ENCODE peak calls at places on chromosomes 3 and 15, in four cellular contexts. F is IMR-90, C is H9, H is H1. O is an unnamed sample.

GRCh38 chr3:130480736-130481135 is 36.2 kb upstream of the COL6A6 start:
- DNase-seq in F (peak; percentile 28), C (peak; percentile 61), H (peak; percentile 33), O (peak; percentile 92)

GRCh38 chr15:88745696-88746095 is 57.5 kb upstream of the ACAN start:
- DNase-seq in F (peak; percentile 75), C (no peak), H (no peak), O (no peak)

GRCh38 chr3:43346990-43347749 is 60.8 kb downstream of the SNRK start:
- DNase-seq in F (peak; percentile 21), C (no peak), H (no peak), O (no peak)

GRCh38 chr3:47003461-47004368 is 24.2 kb downstream of the NBEAL2 start:
- DNase-seq in F (no peak), C (no peak), H (no peak), O (no peak)

GRCh38 chr3:119206611-119207511 is 33.5 kb downstream of the UPK1B start:
- DNase-seq in F (no peak), C (peak; percentile 46), H (no peak), O (peak; percentile 94)

GRCh38 chr3:65342084-65342683 is 654.4 kb upstream of the ADAMTS9 start:
- DNase-seq in F (peak; percentile 55), C (peak; percentile 81), H (peak; percentile 59), O (peak; percentile 83)

GRCh38 chr3:126320517-126321293 is 36.5 kb downstream of the KLF15 start:
- DNase-seq in F (no peak), C (peak; percentile 21), H (no peak), O (no peak)

GRCh38 chr15:99447497-99448371 is 118.0 kb upstream of the MEF2A start:
- DNase-seq in F (no peak), C (peak; percentile 81), H (no peak), O (peak; percentile 40)

GRCh38 chr15:52361975-52362494 is 66.4 kb upstream of the MYO5C start:
- DNase-seq in F (no peak), C (no peak), H (no peak), O (no peak)

GRCh38 chr3:73448761-73449290 is 175.9 kb downstream of the PDZRN3 start:
- DNase-seq in F (no peak), C (no peak), H (no peak), O (no peak)
- H3K27ac ChIP-seq in F (no peak overlapping the region), C (no peak overlapping the region), H (no peak overlapping the region), O (no peak overlapping the region)

GRCh38 chr15:74809951-74810350 is 2.7 kb upstream of the LMAN1L start:
- DNase-seq in F (peak; percentile 40), C (no peak), H (no peak), O (no peak)

GRCh38 chr15:74807302-74807701 is 5.3 kb upstream of the LMAN1L start:
- DNase-seq in F (peak; percentile 28), C (no peak), H (no peak), O (no peak)

GRCh38 chr15:74809242-74809641 is 3.4 kb upstream of the LMAN1L start:
- DNase-seq in F (no peak), C (no peak), H (no peak), O (no peak)

GRCh38 chr15:74808840-74809229 is 3.8 kb upstream of the LMAN1L start:
- DNase-seq in F (no peak), C (peak; percentile 61), H (no peak), O (peak; percentile 67)

DNA sequence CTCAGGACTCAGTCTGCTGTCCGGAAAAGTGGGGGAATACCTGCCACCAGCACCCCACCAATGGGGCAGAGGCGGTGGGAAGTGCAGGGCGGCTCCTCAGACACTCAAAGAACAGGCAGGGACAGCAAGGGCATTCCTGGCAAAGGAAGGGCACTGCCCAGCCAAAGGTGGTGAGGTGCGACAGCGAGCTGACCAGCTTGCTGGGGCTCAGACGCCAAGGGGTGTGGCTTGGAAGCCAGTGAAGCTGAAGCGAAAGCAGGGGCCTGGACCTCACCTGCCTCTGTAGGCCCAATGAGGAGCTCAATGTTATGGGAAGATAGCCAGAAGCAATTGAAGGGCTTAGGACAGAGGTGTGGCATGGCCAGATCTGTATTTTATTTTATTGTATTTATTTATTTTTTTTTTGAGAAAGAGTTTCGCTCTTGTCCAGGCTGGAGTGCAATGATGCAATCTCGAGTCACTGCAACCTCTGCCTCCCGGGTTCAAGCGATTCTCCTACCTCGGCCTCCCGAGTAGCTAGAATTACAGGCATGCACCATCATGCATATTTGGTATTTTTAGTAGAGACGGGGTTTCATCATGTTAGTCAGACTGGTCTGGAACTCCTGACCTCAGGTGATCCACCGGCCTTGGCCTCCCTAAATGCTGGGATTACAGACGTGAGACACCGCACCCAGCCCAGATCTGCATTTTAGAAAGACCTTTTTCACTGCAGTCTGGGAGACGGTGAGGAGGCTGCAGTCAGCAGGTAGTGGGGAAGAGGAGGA is 4.4 kb upstream of the LMAN1L start:
- DNase-seq in F (peak; percentile 15), C (no peak), H (no peak), O (no peak)
- H3K56ac ChIP-seq in F (no peak overlapping the region), C (no peak overlapping the region), H (no peak overlapping the region), O (no peak overlapping the region)

GRCh38 chr3:100225883-100226282 is 34.9 kb upstream of the TBC1D23 start:
- DNase-seq in F (no peak), C (no peak), H (no peak), O (no peak)
- H4K5ac ChIP-seq in F (no peak overlapping the region), C (no peak overlapping the region), H (no peak overlapping the region), O (no peak overlapping the region)

DNA sequence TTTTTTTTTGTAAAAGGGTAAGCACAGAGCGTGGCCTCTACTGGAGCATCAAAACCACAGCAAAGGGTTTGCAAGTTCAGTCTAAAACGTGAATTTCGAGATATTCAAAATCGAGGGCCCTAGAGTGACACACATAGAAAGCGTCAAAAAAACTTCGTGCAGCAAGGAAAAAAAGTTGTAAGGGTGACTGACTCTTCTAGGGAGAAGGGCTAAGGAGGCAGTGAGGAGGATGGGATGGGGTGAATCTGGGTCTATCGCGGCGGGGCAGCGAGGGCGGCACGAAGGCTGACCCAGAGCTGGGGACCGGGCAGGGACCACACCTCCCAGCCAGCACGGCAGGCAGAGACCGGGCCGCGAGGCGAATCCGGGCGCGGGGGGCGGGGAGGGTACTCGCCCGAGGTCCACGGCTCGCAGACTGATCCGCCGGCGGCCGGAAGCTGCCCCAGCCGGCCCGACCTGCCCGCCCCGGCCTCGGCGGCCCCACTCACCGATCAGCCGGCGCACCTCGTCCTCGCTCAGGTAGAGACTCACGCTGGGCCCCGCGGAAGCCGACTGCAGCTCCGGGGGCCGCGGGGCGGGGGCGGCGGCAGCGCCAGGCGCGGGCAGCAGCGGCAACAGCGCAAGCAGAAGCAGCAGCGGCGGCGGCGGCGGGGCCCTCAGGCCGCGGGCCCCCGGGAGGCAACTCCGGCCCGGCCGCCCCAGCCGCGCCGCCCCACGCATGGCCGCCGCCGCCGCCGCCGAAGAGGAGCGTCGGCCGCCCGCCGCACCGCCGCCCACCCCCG is 533 bp downstream of the RYK start:
- DNase-seq in F (peak; percentile 28), C (peak; percentile 58), H (no peak), O (peak; percentile 67)
- H3K27ac ChIP-seq in F (peak overlapping the region; percentile 79), C (no peak overlapping the region), H (peak overlapping the region; percentile 69), O (peak overlapping the region; percentile 95)

DNA sequence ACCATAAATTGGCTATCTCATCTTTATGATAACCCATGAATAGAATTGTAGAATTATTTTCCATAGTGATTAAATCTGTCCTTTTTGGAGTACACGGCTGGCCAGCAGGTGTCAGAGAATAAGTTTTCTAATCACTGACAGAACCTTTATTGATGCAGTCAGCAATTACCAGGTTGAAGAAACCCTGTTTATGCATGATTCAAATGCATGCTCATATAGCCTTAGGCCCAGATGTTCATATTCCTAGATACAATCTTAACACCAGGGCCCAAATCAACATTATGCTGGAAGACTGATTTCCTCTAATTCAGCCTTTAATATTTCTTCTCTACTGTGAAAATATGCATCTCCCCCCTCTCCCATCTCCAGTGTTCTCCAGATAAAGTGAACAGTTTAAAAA is 243.5 kb upstream of the DCBLD2 start:
- DNase-seq in F (no peak), C (no peak), H (no peak), O (no peak)
- H3K56ac ChIP-seq in F (no peak overlapping the region), C (no peak overlapping the region), H (no peak overlapping the region), O (no peak overlapping the region)

GRCh38 chr15:55319537-55320325 is 709 bp downstream of the PIGB start:
- DNase-seq in F (peak; percentile 5), C (no peak), H (no peak), O (no peak)

GRCh38 chr15:55318588-55319494 is at the start of the genes PIGB and PIGBOS1:
- DNase-seq in F (peak; percentile 89), C (peak; percentile 85), H (peak; percentile 74), O (peak; percentile 96)

GRCh38 chr15:55322452-55322851 is 3.4 kb downstream of the PIGB start:
- DNase-seq in F (no peak), C (no peak), H (no peak), O (no peak)

DNA sequence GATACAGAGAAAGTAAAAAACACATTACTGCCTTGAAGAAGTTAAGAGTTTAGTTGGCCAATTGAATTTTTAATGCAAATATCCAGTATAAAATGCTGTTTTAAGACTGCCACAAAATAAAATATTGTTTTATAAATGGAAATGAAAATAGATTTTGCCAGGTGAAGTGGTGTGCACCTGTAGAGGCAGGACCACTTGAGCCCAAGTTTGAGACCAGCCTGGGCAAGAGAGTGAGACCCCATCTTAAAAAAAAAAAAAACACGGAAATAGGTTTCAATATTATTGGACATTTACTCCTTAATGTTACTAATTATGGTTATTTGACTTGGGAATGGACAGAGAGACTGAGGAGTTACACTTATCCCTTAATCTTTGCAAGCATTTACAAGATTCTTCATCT is 1.9 kb downstream of the PIGB start:
- DNase-seq in F (no peak), C (no peak), H (no peak), O (no peak)
- H4K5ac ChIP-seq in F (no peak overlapping the region), C (no peak overlapping the region), H (no peak overlapping the region), O (no peak overlapping the region)

DNA sequence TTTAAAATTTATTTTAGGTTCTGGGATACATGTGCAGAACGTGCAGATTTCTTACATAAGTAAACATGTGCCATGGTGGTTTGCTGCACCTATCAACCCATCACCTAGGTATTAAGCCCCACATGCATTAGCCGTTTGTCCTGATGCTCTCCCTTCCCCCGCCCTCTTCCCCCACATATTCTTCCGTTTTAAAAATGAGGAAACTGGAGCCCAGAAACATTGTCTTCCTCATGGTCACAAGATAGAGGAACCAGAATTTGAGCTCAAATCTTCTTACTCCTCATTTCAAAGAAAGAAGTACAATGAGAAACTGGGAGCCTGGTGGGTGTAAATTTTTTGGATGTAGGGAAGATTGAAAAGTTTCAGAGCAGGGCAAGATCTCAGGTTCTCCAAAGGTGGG is 56.1 kb upstream of the USP3 start:
- DNase-seq in F (no peak), C (no peak), H (no peak), O (no peak)
- H3K27ac ChIP-seq in F (no peak overlapping the region), C (no peak overlapping the region), H (no peak overlapping the region), O (no peak overlapping the region)